ENCODE peak calls at places on chromosomes 16 and 17, in four cellular contexts. A, X, O and J are unnamed samples.

GRCh38 chr16:67022531-67023214 is 6.3 kb upstream of the CBFB start:
- DNase-seq in X (no peak), O (no peak), A (no peak), J (no peak)

GRCh38 chr16:3080024-3080423 is 14.6 kb downstream of the IL32 start:
- DNase-seq in A (no peak), O (no peak), X (no peak), J (no peak)

GRCh38 chr17:82343560-82343959 is 10.0 kb upstream of the SECTM1 start:
- DNase-seq in X (no peak), A (no peak), O (no peak), J (no peak)

GRCh38 chr16:59181821-59182420 is 447.8 kb upstream of the GOT2 start:
- DNase-seq in O (no peak), X (no peak), A (no peak), J (no peak)

GRCh38 chr17:77736207-77736600 is 222.3 kb upstream of the TNRC6C start:
- DNase-seq in O (no peak), X (no peak), A (no peak), J (no peak)

GRCh38 chr17:20009302-20010098 is at the start of gene SPECC1:
- DNase-seq in A (peak), X (peak), O (no peak), J (peak)

GRCh38 chr17:63601439-63602371 is 1.0 kb downstream of the TACO1 start:
- DNase-seq in O (no peak), A (peak), X (no peak), J (peak)

GRCh38 chr17:43410557-43411368 is 12.0 kb downstream of the ARL4D start:
- DNase-seq in A (no peak), X (no peak), O (no peak), J (no peak)

GRCh38 chr16:6689643-6690042 is 643.0 kb upstream of the RBFOX1 start:
- DNase-seq in X (no peak), A (no peak), O (no peak), J (no peak)

GRCh38 chr17:35731932-35732805 is 730 bp downstream of the RASL10B start:
- DNase-seq in O (no peak), X (no peak), A (no peak), J (no peak)

GRCh38 chr17:81978901-81979298 is 1.5 kb downstream of the ASPSCR1 start:
- DNase-seq in O (no peak), X (no peak), A (no peak), J (no peak)

GRCh38 chr17:51366866-51367265 is 106.5 kb downstream of the UTP18 start:
- DNase-seq in X (no peak), O (no peak), A (no peak), J (no peak)

GRCh38 chr16:25256821-25257503 is 683 bp downstream of the ZKSCAN2 start:
- DNase-seq in O (no peak), X (peak), A (peak), J (peak)

GRCh38 chr17:41480136-41480535 is 815 bp downstream of the KRT35 start:
- DNase-seq in X (no peak), A (no peak), O (no peak), J (no peak)

GRCh38 chr16:75695708-75696107 is 5.6 kb downstream of the DUXB start:
- DNase-seq in O (no peak), X (no peak), A (no peak), J (peak)

GRCh38 chr16:29021471-29021870 is 36.6 kb downstream of the LAT start:
- DNase-seq in O (no peak), A (no peak), X (no peak), J (no peak)

GRCh38 chr16:89565506-89566372 is 5.3 kb downstream of the RPL13 start:
- DNase-seq in X (peak), A (peak), O (no peak), J (peak)

GRCh38 chr17:81986606-81987005 is 9.2 kb downstream of the ASPSCR1 start:
- DNase-seq in X (no peak), O (no peak), A (no peak), J (no peak)

GRCh38 chr17:27473748-27474609 is 17.7 kb downstream of the KSR1 start:
- DNase-seq in O (no peak), X (no peak), A (no peak), J (no peak)

GRCh38 chr16:53511403-53512280 is 8.6 kb upstream of the AKTIP start:
- DNase-seq in O (no peak), A (no peak), X (peak), J (no peak)

GRCh38 chr16:24174977-24175376 is 81.2 kb upstream of the CACNG3 start:
- DNase-seq in O (no peak), X (no peak), A (no peak), J (no peak)

GRCh38 chr16:9159839-9160550 is 68.6 kb downstream of the HAPSTR1 start:
- DNase-seq in O (peak), A (peak), X (peak), J (peak)

GRCh38 chr17:79997004-79997673 is 38.5 kb downstream of the TBC1D16 start:
- DNase-seq in X (no peak), A (no peak), O (no peak), J (no peak)

GRCh38 chr17:77318491-77319210 is 177.9 kb downstream of the SEC14L1 start:
- DNase-seq in A (peak), O (no peak), X (no peak), J (peak)

GRCh38 chr17:30000001-30000754 is 58.7 kb downstream of the EFCAB5 start:
- DNase-seq in O (peak), X (no peak), A (peak), J (peak)